ENCODE peak calls at places on chromosomes 3 and 15, in nine cellular contexts. J is esophagus squamous epithelium, X is prostate gland, B is heart left ventricle, O is adrenal gland, I is body of pancreas, W is right lobe of liver, E is ovary, S is HCT116. H is an unnamed sample. For H3K4me1, the result is how much of the 10 kb centered on the place peaks cover.

GRCh38 chr3:134029256-134029733 is 430 bp downstream of the SLCO2A1 start:
- DNase-seq in J (no peak), X (no peak), B (no peak), O (no peak), I (no peak), W (no peak), E (no peak), S (no peak), H (no peak)

GRCh38 chr3:124772081-124772831 is 42.0 kb downstream of the UMPS start:
- DNase-seq in J (no peak), X (no peak), B (peak), O (peak), I (no peak), W (no peak), E (no peak), S (no peak), H (peak)

GRCh38 chr3:25973111-25973510 is 183.2 kb downstream of the OXSM start:
- DNase-seq in J (no peak), X (no peak), B (no peak), O (no peak), I (no peak), W (no peak), E (no peak), S (no peak), H (no peak)

GRCh38 chr3:125374501-125374995 is 577 bp downstream of the ZNF148 start:
- DNase-seq in J (no peak), X (peak), B (peak), O (peak), I (peak), W (peak), E (no peak), S (no peak), H (no peak)

GRCh38 chr3:90054306-90054705 is 946.9 kb downstream of the EPHA3 start:
- DNase-seq in J (no peak), X (no peak), B (no peak), O (no peak), I (no peak), W (no peak), E (no peak), S (no peak), H (no peak)

GRCh38 chr15:66847565-66847991 is 145.5 kb downstream of the SMAD6 start:
- DNase-seq in J (no peak), X (no peak), B (no peak), O (no peak), I (no peak), W (no peak), E (no peak), S (no peak), H (no peak)

GRCh38 chr3:60803812-60804211 is 447.4 kb downstream of the FHIT start:
- DNase-seq in J (no peak), X (no peak), B (no peak), O (no peak), I (no peak), W (no peak), E (no peak), S (no peak), H (no peak)

GRCh38 chr15:71448688-71449114 is 333.4 kb downstream of the THSD4 start:
- DNase-seq in J (no peak), X (peak), B (no peak), O (peak), I (peak), W (no peak), E (peak), S (peak), H (peak)

GRCh38 chr3:122680381-122681293 is at the start of gene PARP14:
- DNase-seq in J (no peak), X (peak), B (peak), O (peak), I (peak), W (peak), E (peak), S (no peak), H (peak)

GRCh38 chr3:114846252-114846651 is 300.8 kb downstream of the ZBTB20 start:
- DNase-seq in J (no peak), X (no peak), B (no peak), O (no peak), I (no peak), W (no peak), E (no peak), S (no peak), H (no peak)

GRCh38 chr3:169266986-169267385 is 396.5 kb downstream of the MECOM start:
- DNase-seq in J (no peak), X (no peak), B (no peak), O (no peak), I (no peak), W (no peak), E (no peak), S (no peak), H (no peak)

GRCh38 chr3:42153039-42153438 is 61.9 kb downstream of the TRAK1 start:
- DNase-seq in J (no peak), X (no peak), B (no peak), O (no peak), I (no peak), W (no peak), E (no peak), S (no peak), H (no peak)

GRCh38 chr3:128804017-128804816 is 75.2 kb upstream of the ACAD9 start:
- DNase-seq in J (no peak), X (no peak), B (no peak), O (no peak), I (no peak), W (no peak), E (no peak), S (no peak), H (no peak)

GRCh38 chr15:63348392-63348791 is 33.3 kb downstream of the CA12 start:
- DNase-seq in J (no peak), X (peak), B (peak), O (peak), I (peak), W (no peak), E (peak), S (no peak), H (no peak)

GRCh38 chr3:57120040-57120802 is 44.9 kb downstream of the IL17RD start:
- DNase-seq in J (no peak), X (no peak), B (no peak), O (no peak), I (no peak), W (no peak), E (no peak), S (no peak), H (no peak)

GRCh38 chr3:196159952-196160804 is 51.0 kb downstream of the ZDHHC19 start:
- DNase-seq in J (peak), X (no peak), B (no peak), O (peak), I (peak), W (peak), E (no peak), S (no peak), H (no peak)

GRCh38 chr3:106130384-106131084 is 261.7 kb upstream of the CBLB start:
- DNase-seq in J (no peak), X (no peak), B (no peak), O (no peak), I (no peak), W (no peak), E (no peak), S (no peak), H (no peak)

GRCh38 chr3:41525288-41526064 is 326.2 kb downstream of the CTNNB1 start:
- DNase-seq in J (no peak), X (no peak), B (no peak), O (no peak), I (no peak), W (no peak), E (no peak), S (no peak), H (no peak)

GRCh38 chr15:71072423-71072822 is 42.8 kb upstream of the THSD4 start:
- DNase-seq in J (no peak), X (no peak), B (no peak), O (no peak), I (no peak), W (no peak), E (no peak), S (no peak), H (no peak)

GRCh38 chr3:71673486-71673885 is 51.7 kb downstream of the EIF4E3 start:
- DNase-seq in J (no peak), X (no peak), B (no peak), O (no peak), I (no peak), W (no peak), E (no peak), S (no peak), H (no peak)

GRCh38 chr3:126523745-126524428 is at the start of gene CHST13:
- DNase-seq in J (no peak), X (no peak), B (peak), O (peak), I (peak), W (peak), E (no peak), S (no peak), H (no peak)

GRCh38 chr3:196962930-196963259 is 5.7 kb downstream of the PIGZ start:
- DNase-seq in J (no peak), X (no peak), B (no peak), O (no peak), I (no peak), W (no peak), E (no peak), S (no peak), H (no peak)

GRCh38 chr3:17808994-17809393 is 66.6 kb upstream of the TBC1D5 start:
- DNase-seq in J (no peak), X (no peak), B (no peak), O (no peak), I (no peak), W (no peak), E (no peak), S (no peak), H (no peak)

GRCh38 chr3:86958534-86958933 is 32.4 kb downstream of the VGLL3 start:
- DNase-seq in J (no peak), X (no peak), B (no peak), O (no peak), I (no peak), W (no peak), E (no peak), S (no peak), H (no peak)

GRCh38 chr3:139357899-139358298 is 14.1 kb downstream of the MRPS22 start:
- DNase-seq in J (no peak), X (no peak), B (no peak), O (no peak), I (no peak), W (no peak), E (no peak), S (no peak), H (no peak)

GRCh38 chr3:122937745-122938144 is 89.8 kb downstream of the SEMA5B start:
- DNase-seq in J (no peak), X (no peak), B (no peak), O (no peak), I (no peak), W (no peak), E (no peak), S (no peak), H (no peak)

DNA sequence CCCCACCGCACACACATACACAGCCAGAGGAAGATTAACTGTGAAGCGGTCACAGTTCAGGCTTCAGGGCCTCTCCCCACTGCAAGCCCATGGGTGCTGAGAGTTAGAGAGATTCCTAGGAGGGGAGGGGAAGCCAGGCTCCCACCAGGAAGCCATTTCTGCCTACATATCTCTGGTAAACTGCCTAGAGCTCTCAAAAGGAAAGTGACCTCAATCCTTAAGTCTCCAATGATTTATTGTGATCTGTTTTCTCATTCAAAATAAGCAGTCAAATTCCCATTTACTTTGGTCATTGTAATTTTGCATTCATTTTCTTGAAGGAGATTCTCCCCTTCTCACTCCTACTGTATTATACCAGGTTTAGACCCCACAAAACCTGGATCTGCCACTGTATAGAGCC is 141.0 kb upstream of the BNIP2 start:
- DNase-seq in J (no peak), X (no peak), B (no peak), O (no peak), I (no peak), W (no peak), E (no peak), S (no peak), H (no peak)
- H3K4me1 ChIP-seq in J (under half), X (under half), B (under half), O (under half), I (under half), W (under half), E (under half), S (under half), H (under half)

GRCh38 chr3:38646630-38647029 is 2.9 kb downstream of the SCN5A start:
- DNase-seq in J (no peak), X (no peak), B (no peak), O (no peak), I (no peak), W (no peak), E (no peak), S (no peak), H (no peak)
- TF ChIP-seq CTCF in J (no peak), X (no peak), B (no peak), O (no peak), I (no peak), W (peak), E (no peak), S (peak), H (no peak)

GRCh38 chr15:92882697-92883642 is 17.2 kb upstream of the CHD2 start:
- DNase-seq in J (peak), X (no peak), B (peak), O (peak), I (peak), W (peak), E (peak), S (no peak), H (peak)

GRCh38 chr15:92884813-92885461 is 15.2 kb upstream of the CHD2 start:
- DNase-seq in J (no peak), X (no peak), B (no peak), O (no peak), I (no peak), W (no peak), E (no peak), S (no peak), H (no peak)

GRCh38 chr15:92883643-92884458 is 16.3 kb upstream of the CHD2 start:
- DNase-seq in J (no peak), X (no peak), B (no peak), O (no peak), I (no peak), W (no peak), E (no peak), S (no peak), H (no peak)

GRCh38 chr15:92886229-92886628 is 13.9 kb upstream of the CHD2 start:
- DNase-seq in J (no peak), X (no peak), B (no peak), O (no peak), I (no peak), W (no peak), E (no peak), S (no peak), H (no peak)

DNA sequence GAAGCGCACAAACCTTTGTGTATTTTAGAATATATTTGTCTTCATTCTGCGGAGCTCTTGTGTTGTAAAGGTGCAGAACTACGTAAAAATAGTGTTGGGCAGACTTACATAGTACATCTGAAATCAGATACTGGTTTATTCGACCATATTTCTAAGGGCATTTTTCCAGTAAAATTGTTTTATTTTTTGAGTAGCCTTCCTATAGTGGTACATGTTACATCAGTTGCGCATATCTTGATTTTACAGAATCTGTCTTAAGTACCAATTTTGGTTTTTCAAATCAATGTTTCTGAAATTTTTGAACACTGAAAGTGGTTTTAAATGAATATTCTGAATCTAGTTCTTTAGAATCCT is 15.7 kb upstream of the CHD2 start:
- DNase-seq in J (no peak), X (no peak), B (no peak), O (no peak), I (no peak), W (no peak), E (no peak), S (no peak), H (no peak)
- TF ChIP-seq POLR2A in J (no peak), X (no peak), B (no peak), O (peak), I (no peak), W (no peak), E (no peak), S (no peak), H (no peak)

GRCh38 chr15:98798375-98798893 is 150.1 kb downstream of the IGF1R start:
- DNase-seq in J (no peak), X (no peak), B (no peak), O (no peak), I (no peak), W (no peak), E (no peak), S (no peak), H (no peak)

GRCh38 chr15:98801234-98801561 is 152.9 kb downstream of the IGF1R start:
- DNase-seq in J (no peak), X (no peak), B (no peak), O (no peak), I (no peak), W (no peak), E (no peak), S (no peak), H (no peak)

GRCh38 chr15:98800437-98801233 is 152.3 kb downstream of the IGF1R start:
- DNase-seq in J (no peak), X (peak), B (peak), O (peak), I (peak), W (no peak), E (peak), S (peak), H (peak)

GRCh38 chr15:98799991-98800390 is 151.7 kb downstream of the IGF1R start:
- DNase-seq in J (no peak), X (no peak), B (no peak), O (no peak), I (no peak), W (no peak), E (no peak), S (no peak), H (no peak)

DNA sequence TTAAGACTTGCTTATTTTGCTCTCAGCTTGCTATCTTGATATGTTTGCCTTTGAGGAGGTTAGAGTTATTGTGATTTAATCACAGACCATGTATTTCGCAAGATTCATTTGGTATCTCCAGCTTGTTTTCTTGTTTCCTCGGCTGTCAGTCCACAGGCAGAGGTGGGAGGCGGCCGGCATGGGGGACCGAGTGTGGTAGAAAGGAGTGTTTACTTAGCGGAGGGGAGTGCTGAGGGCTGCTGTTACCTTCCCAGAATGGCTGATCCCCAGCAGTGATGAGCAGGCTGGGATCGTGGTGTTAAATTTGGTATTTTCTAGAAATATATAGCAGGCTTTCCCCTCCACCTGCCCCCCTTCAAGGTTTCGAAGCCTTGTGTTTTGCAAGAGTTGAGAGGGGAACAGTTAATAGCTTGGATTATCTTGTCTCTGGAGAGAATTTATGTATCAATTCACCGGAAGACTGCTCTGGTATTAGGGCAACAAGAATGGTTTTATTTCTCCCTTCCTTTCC is 151.2 kb downstream of the IGF1R start:
- DNase-seq in J (no peak), X (no peak), B (no peak), O (peak), I (no peak), W (no peak), E (no peak), S (no peak), H (no peak)
- H3K4me1 ChIP-seq in J (under half), X (under half), B (under half), O (under half), I (half or more), W (under half), E (under half), S (half or more), H (under half)

GRCh38 chr3:153789380-153789779 is 331.8 kb upstream of the ARHGEF26 start:
- DNase-seq in J (no peak), X (no peak), B (no peak), O (no peak), I (no peak), W (no peak), E (no peak), S (no peak), H (no peak)

GRCh38 chr3:153783804-153784203 is 337.4 kb upstream of the ARHGEF26 start:
- DNase-seq in J (no peak), X (no peak), B (no peak), O (no peak), I (no peak), W (no peak), E (no peak), S (no peak), H (no peak)

GRCh38 chr3:153783106-153783505 is 338.1 kb upstream of the ARHGEF26 start:
- DNase-seq in J (no peak), X (no peak), B (peak), O (no peak), I (no peak), W (no peak), E (no peak), S (no peak), H (no peak)

DNA sequence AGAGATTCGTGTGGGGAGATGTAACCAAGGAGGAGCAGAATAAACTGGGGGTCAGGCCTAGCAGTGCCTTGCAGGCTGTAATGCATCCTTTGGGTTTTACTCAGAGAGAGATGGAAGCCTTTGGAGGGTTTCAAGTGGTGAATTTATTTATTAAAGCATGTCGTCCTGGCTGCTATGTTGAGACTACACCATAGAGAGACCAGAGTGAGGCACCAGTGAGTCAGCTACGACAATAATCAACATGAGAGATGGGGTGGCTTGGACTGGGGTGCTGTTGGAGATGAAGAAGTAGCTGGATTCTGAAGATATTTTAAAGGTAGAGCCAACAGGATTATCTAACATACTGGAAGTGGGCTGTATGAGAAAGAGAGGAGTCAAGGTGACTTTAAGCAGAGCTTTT is 335.3 kb upstream of the ARHGEF26 start:
- DNase-seq in J (no peak), X (no peak), B (no peak), O (no peak), I (no peak), W (no peak), E (no peak), S (no peak), H (no peak)
- TF ChIP-seq CTCF in J (no peak), X (no peak), B (no peak), O (no peak), I (no peak), W (no peak), E (no peak), S (peak), H (no peak)